ENCODE peak calls at places on chromosomes 13 and 19, in five cellular contexts. S, T, X, C and A are unnamed samples.

GRCh38 chr13:73075546-73075945 is 16.7 kb downstream of the KLF5 start:
- DNase-seq in S (no peak), T (no peak), X (no peak), C (peak), A (no peak)

GRCh38 chr19:44055870-44056269 is 4.0 kb downstream of the ZNF223 start:
- DNase-seq in S (no peak), T (no peak), X (no peak), C (no peak), A (no peak)

GRCh38 chr19:46718934-46719551 is 2.1 kb upstream of the PRKD2 start:
- DNase-seq in S (no peak), T (no peak), X (no peak), C (no peak), A (no peak)

GRCh38 chr13:105679832-105680231 is 855.6 kb downstream of the EFNB2 start:
- DNase-seq in S (no peak), T (no peak), X (no peak), C (no peak), A (no peak)

GRCh38 chr19:35224681-35225604 is 3.6 kb downstream of the FAM187B start:
- DNase-seq in S (no peak), T (no peak), X (no peak), C (no peak), A (no peak)

GRCh38 chr13:114112231-114112825 is 20.1 kb downstream of the RASA3 start:
- DNase-seq in S (no peak), T (no peak), X (no peak), C (peak), A (no peak)

GRCh38 chr19:5961969-5962945 is 15.7 kb downstream of the RANBP3 start:
- DNase-seq in S (no peak), T (peak), X (peak), C (no peak), A (peak)

GRCh38 chr13:99046851-99047250 is 69.0 kb upstream of the DOCK9 start:
- DNase-seq in S (no peak), T (no peak), X (no peak), C (no peak), A (no peak)

GRCh38 chr19:23318143-23318542 is 67.9 kb upstream of the ZNF724 start:
- DNase-seq in S (no peak), T (no peak), X (no peak), C (no peak), A (no peak)